ENCODE peak calls at places on chromosomes 3 and 15, in five cellular contexts. One of them, this sample, is unnamed.

GRCh38 chr15:58475573-58476524 is 44.1 kb downstream of the LIPC start:
- DNase-seq in bronchial epithelial cell: peak; percentile 45
- DNase-seq in mammary epithelial cell: peak; percentile 61
- DNase-seq in endodermal cell: no peak
- DNase-seq in adrenal gland: no peak
- DNase-seq in this sample: peak; percentile 82

GRCh38 chr3:126113238-126113555 is 29.3 kb upstream of the SLC41A3 start:
- DNase-seq in bronchial epithelial cell: no peak
- DNase-seq in mammary epithelial cell: no peak
- DNase-seq in endodermal cell: peak; percentile 29
- DNase-seq in adrenal gland: no peak
- DNase-seq in this sample: no peak

GRCh38 chr15:56794923-56795329 is 61.6 kb upstream of the ZNF280D start:
- DNase-seq in bronchial epithelial cell: no peak
- DNase-seq in mammary epithelial cell: no peak
- DNase-seq in endodermal cell: no peak
- DNase-seq in adrenal gland: no peak
- DNase-seq in this sample: no peak

GRCh38 chr3:74591946-74592345 is 22.5 kb downstream of the CNTN3 start:
- DNase-seq in bronchial epithelial cell: no peak
- DNase-seq in mammary epithelial cell: no peak
- DNase-seq in endodermal cell: no peak
- DNase-seq in adrenal gland: no peak
- DNase-seq in this sample: no peak

GRCh38 chr3:99902091-99902490 is 84.4 kb downstream of the CMSS1 start:
- DNase-seq in bronchial epithelial cell: peak; percentile 67
- DNase-seq in mammary epithelial cell: peak; percentile 81
- DNase-seq in endodermal cell: no peak
- DNase-seq in adrenal gland: no peak
- DNase-seq in this sample: no peak

GRCh38 chr15:56832125-56832524 is 86.3 kb upstream of the TCF12 start:
- DNase-seq in bronchial epithelial cell: peak; percentile 10
- DNase-seq in mammary epithelial cell: no peak
- DNase-seq in endodermal cell: no peak
- DNase-seq in adrenal gland: peak; percentile 79
- DNase-seq in this sample: no peak

GRCh38 chr3:142931222-142931621 is 32.3 kb downstream of the PAQR9 start:
- DNase-seq in bronchial epithelial cell: peak; percentile 52
- DNase-seq in mammary epithelial cell: no peak
- DNase-seq in endodermal cell: peak; percentile 88
- DNase-seq in adrenal gland: no peak
- DNase-seq in this sample: no peak

GRCh38 chr3:17201538-17201937 is 316.8 kb downstream of the PLCL2 start:
- DNase-seq in bronchial epithelial cell: no peak
- DNase-seq in mammary epithelial cell: no peak
- DNase-seq in endodermal cell: no peak
- DNase-seq in adrenal gland: no peak
- DNase-seq in this sample: no peak

GRCh38 chr3:188179006-188179966 is 25.3 kb downstream of the LPP start:
- DNase-seq in bronchial epithelial cell: no peak
- DNase-seq in mammary epithelial cell: no peak
- DNase-seq in endodermal cell: no peak
- DNase-seq in adrenal gland: no peak
- DNase-seq in this sample: no peak

GRCh38 chr3:56998081-56998529 is 62.4 kb upstream of the SPATA12 start:
- DNase-seq in bronchial epithelial cell: no peak
- DNase-seq in mammary epithelial cell: no peak
- DNase-seq in endodermal cell: no peak
- DNase-seq in adrenal gland: no peak
- DNase-seq in this sample: no peak

GRCh38 chr3:173009410-173009809 is 131.6 kb downstream of the SPATA16 start:
- DNase-seq in bronchial epithelial cell: no peak
- DNase-seq in mammary epithelial cell: no peak
- DNase-seq in endodermal cell: no peak
- DNase-seq in adrenal gland: no peak
- DNase-seq in this sample: no peak

GRCh38 chr3:168546707-168547106 is 451.0 kb upstream of the GOLIM4 start:
- DNase-seq in bronchial epithelial cell: no peak
- DNase-seq in mammary epithelial cell: no peak
- DNase-seq in endodermal cell: no peak
- DNase-seq in adrenal gland: no peak
- DNase-seq in this sample: no peak

GRCh38 chr3:101466465-101467309 is 46.3 kb downstream of the SENP7 start:
- DNase-seq in bronchial epithelial cell: peak; percentile 22
- DNase-seq in mammary epithelial cell: no peak
- DNase-seq in endodermal cell: peak; percentile 84
- DNase-seq in adrenal gland: peak; percentile 42
- DNase-seq in this sample: no peak

GRCh38 chr3:177351757-177352158 is 154.5 kb upstream of the TBL1XR1 start:
- DNase-seq in bronchial epithelial cell: no peak
- DNase-seq in mammary epithelial cell: no peak
- DNase-seq in endodermal cell: no peak
- DNase-seq in adrenal gland: no peak
- DNase-seq in this sample: no peak

GRCh38 chr15:28122038-28122949 is 23.2 kb upstream of the OCA2 start:
- DNase-seq in bronchial epithelial cell: no peak
- DNase-seq in mammary epithelial cell: no peak
- DNase-seq in endodermal cell: peak; percentile 26
- DNase-seq in adrenal gland: no peak
- DNase-seq in this sample: no peak

GRCh38 chr3:107227091-107227490 is 150.1 kb upstream of the CCDC54 start:
- DNase-seq in bronchial epithelial cell: no peak
- DNase-seq in mammary epithelial cell: peak; percentile 34
- DNase-seq in endodermal cell: no peak
- DNase-seq in adrenal gland: no peak
- DNase-seq in this sample: no peak

GRCh38 chr3:38219609-38220197 is 45.9 kb upstream of the SLC22A13 start:
- DNase-seq in bronchial epithelial cell: no peak
- DNase-seq in mammary epithelial cell: no peak
- DNase-seq in endodermal cell: no peak
- DNase-seq in adrenal gland: no peak
- DNase-seq in this sample: no peak

GRCh38 chr15:33492434-33493052 is 181.8 kb downstream of the RYR3 start:
- DNase-seq in bronchial epithelial cell: no peak
- DNase-seq in mammary epithelial cell: no peak
- DNase-seq in endodermal cell: peak; percentile 42
- DNase-seq in adrenal gland: no peak
- DNase-seq in this sample: no peak

GRCh38 chr15:70318996-70319465 is 221.3 kb upstream of the TLE3 start:
- DNase-seq in bronchial epithelial cell: no peak
- DNase-seq in mammary epithelial cell: peak; percentile 17
- DNase-seq in endodermal cell: no peak
- DNase-seq in adrenal gland: no peak
- DNase-seq in this sample: no peak

GRCh38 chr3:186025161-186025560 is 83.7 kb downstream of the ETV5 start:
- DNase-seq in bronchial epithelial cell: no peak
- DNase-seq in mammary epithelial cell: no peak
- DNase-seq in endodermal cell: no peak
- DNase-seq in adrenal gland: no peak
- DNase-seq in this sample: no peak

GRCh38 chr3:188974856-188975611 is 196.7 kb upstream of the TPRG1 start:
- DNase-seq in bronchial epithelial cell: no peak
- DNase-seq in mammary epithelial cell: peak; percentile 5
- DNase-seq in endodermal cell: no peak
- DNase-seq in adrenal gland: no peak
- DNase-seq in this sample: no peak

GRCh38 chr3:39401983-39402382 is 4.5 kb upstream of the RPSA start:
- DNase-seq in bronchial epithelial cell: no peak
- DNase-seq in mammary epithelial cell: no peak
- DNase-seq in endodermal cell: no peak
- DNase-seq in adrenal gland: peak; percentile 72
- DNase-seq in this sample: no peak

GRCh38 chr3:157089455-157090221 is 70.3 kb downstream of the CCNL1 start:
- DNase-seq in bronchial epithelial cell: peak; percentile 90
- DNase-seq in mammary epithelial cell: peak; percentile 35
- DNase-seq in endodermal cell: no peak
- DNase-seq in adrenal gland: peak; percentile 28
- DNase-seq in this sample: no peak

GRCh38 chr3:31288224-31288623 is 244.5 kb upstream of the STT3B start:
- DNase-seq in bronchial epithelial cell: no peak
- DNase-seq in mammary epithelial cell: no peak
- DNase-seq in endodermal cell: no peak
- DNase-seq in adrenal gland: no peak
- DNase-seq in this sample: no peak
- TF ChIP-seq CTCF in bronchial epithelial cell: no peak
- TF ChIP-seq CTCF in mammary epithelial cell: no peak
- TF ChIP-seq CTCF in endodermal cell: no peak
- TF ChIP-seq CTCF in adrenal gland: no peak
- TF ChIP-seq CTCF in this sample: no peak

GRCh38 chr3:130739848-130740247 is 6.8 kb downstream of the PIK3R4 start:
- DNase-seq in bronchial epithelial cell: no peak
- DNase-seq in mammary epithelial cell: no peak
- DNase-seq in endodermal cell: no peak
- DNase-seq in adrenal gland: no peak
- DNase-seq in this sample: no peak
- H3K36me3 ChIP-seq in bronchial epithelial cell: no peaks in the 10 kb centered on the region
- H3K36me3 ChIP-seq in mammary epithelial cell: peaks cover 2% of the 10 kb centered on the region
- H3K36me3 ChIP-seq in endodermal cell: peaks cover 58% of the 10 kb centered on the region
- H3K36me3 ChIP-seq in adrenal gland: no peaks in the 10 kb centered on the region
- H3K36me3 ChIP-seq in this sample: no peaks in the 10 kb centered on the region

DNA sequence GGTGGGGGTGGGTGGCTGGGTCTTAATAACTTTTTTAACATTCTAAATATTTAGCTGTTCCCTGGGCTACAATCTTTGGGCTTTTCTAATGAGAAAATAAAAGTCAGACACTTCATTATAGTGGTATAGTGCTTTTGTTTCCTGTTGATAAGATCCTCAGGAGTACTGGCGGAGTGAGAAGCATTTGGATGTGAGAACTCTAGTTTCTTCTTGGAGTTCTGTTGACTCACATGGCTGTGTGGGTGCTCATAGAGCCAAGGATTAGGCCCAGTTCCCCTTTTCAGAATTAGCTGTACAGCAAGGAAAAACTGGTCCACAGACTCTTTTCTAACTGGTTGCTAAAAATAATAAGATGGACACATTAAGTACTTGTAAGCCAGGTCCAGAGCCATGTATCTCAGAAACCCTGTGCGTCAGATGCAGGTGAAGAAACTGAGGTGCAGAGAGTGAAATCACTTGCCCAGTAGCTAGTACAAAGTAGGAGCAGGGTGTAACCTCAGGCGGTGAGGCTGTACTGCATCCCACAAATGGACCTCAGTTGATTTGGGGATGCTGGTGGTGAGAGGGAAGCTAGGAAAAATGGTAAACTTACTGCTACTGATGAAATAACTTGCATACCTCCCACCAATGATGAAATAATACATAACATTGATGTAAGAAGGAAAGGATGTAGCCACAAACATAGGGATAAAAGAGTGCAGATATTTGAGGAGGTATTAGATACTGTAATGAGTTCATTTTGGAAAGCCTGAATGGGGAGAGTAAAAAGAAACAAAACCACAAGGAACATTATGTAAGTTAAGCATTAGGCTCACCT is 2.4 kb downstream of the ITPR1 start:
- DNase-seq in bronchial epithelial cell: no peak
- DNase-seq in mammary epithelial cell: no peak
- DNase-seq in endodermal cell: no peak
- DNase-seq in adrenal gland: no peak
- DNase-seq in this sample: no peak
- H3K4me3 ChIP-seq in bronchial epithelial cell: no peak overlapping the region
- H3K4me3 ChIP-seq in mammary epithelial cell: no peak overlapping the region
- H3K4me3 ChIP-seq in endodermal cell: no peak overlapping the region
- H3K4me3 ChIP-seq in adrenal gland: no peak overlapping the region
- H3K4me3 ChIP-seq in this sample: no peak overlapping the region

DNA sequence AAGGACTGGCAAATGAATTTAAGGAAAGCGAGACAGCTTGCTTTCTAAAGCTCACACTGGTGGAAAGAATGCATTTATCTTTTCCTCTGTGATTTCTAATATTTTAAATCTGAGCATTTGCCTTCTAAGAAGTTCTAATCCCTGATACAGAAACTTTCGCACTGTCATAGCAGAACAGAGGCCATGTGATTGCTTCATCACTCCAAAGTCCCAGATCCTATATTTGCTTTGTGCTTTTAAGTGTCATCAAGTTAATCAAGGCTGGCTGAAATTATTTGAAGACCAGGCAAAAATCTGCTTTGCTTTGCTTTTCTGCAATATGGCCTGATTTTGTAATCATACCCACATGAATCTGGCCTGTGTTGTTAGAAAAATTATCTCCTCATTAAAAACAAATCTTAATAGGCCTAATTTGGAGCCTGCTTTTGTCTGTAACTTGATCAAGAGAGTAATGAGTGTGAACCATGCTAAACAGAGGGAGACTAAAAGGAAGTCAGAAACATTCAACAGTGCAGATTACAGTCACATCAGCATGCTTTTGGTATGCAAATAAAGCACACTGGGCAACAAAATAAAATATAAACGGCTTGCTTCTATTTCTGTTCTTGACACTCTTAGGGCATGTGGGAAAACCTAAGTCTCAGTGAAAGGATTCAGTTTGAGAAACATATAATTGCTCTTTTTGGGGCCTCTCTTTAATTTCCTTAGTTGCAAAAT is 178.2 kb upstream of the ADAMTS9 start:
- DNase-seq in bronchial epithelial cell: no peak
- DNase-seq in mammary epithelial cell: no peak
- DNase-seq in endodermal cell: no peak
- DNase-seq in adrenal gland: no peak
- DNase-seq in this sample: no peak
- TF ChIP-seq CTCF in bronchial epithelial cell: no peak
- TF ChIP-seq CTCF in mammary epithelial cell: no peak
- TF ChIP-seq CTCF in endodermal cell: no peak
- TF ChIP-seq CTCF in adrenal gland: no peak
- TF ChIP-seq CTCF in this sample: no peak

This sample was measured in kidney epithelial cell.